ENCODE peak calls at places on chromosomes 5 and 9, in seven cellular contexts. A is kidney, B is PC-3, Z is left ventricle myocardium inferior, X is small intestine, J is K562, F is neuronal stem cell. C is an unnamed sample. For H3K4me1, the result is how much of the 10 kb centered on the place peaks cover.

GRCh38 chr9:117704024-117704575 is at the start of gene TLR4:
- DNase-seq in J (no peak), Z (peak), F (peak), X (peak), A (peak), B (peak), C (peak)

GRCh38 chr9:120078112-120078511 is 501.9 kb downstream of the CDK5RAP2 start:
- DNase-seq in B (no peak), Z (no peak), A (no peak), X (no peak), J (no peak), F (no peak), C (no peak)

GRCh38 chr5:110342683-110343082 is 383.8 kb downstream of the TMEM232 start:
- DNase-seq in B (no peak), X (no peak), J (no peak), A (no peak), Z (no peak), F (no peak), C (no peak)

GRCh38 chr5:103111458-103111857 is 8.5 kb downstream of the GIN1 start:
- DNase-seq in Z (no peak), B (no peak), X (peak), F (no peak), A (no peak), J (no peak), C (peak)

GRCh38 chr5:138770977-138771376 is 17.8 kb downstream of the CTNNA1 start:
- DNase-seq in J (no peak), A (no peak), B (no peak), F (no peak), Z (no peak), X (no peak), C (no peak)

GRCh38 chr5:126499742-126500396 is 76.7 kb downstream of the GRAMD2B start:
- DNase-seq in F (no peak), B (peak), Z (no peak), X (peak), A (no peak), J (peak), C (no peak)

GRCh38 chr5:167767775-167768174 is 523.7 kb upstream of the WWC1 start:
- DNase-seq in A (no peak), J (no peak), Z (no peak), X (no peak), F (no peak), B (no peak), C (no peak)

GRCh38 chr5:113195726-113196125 is 219.1 kb downstream of the DCP2 start:
- DNase-seq in A (no peak), Z (no peak), J (no peak), B (no peak), F (no peak), X (no peak), C (no peak)

GRCh38 chr9:15271403-15271802 is 35.6 kb downstream of the TTC39B start:
- DNase-seq in B (no peak), X (no peak), Z (no peak), A (no peak), J (peak), F (no peak), C (no peak)

GRCh38 chr5:14156611-14157493 is 13.7 kb downstream of the TRIO start:
- DNase-seq in Z (no peak), F (no peak), B (peak), A (no peak), J (no peak), X (no peak), C (no peak)
- H3K4me1 ChIP-seq in Z (half or more), F (under half), B (half or more), A (under half), J (under half), X (under half), C (under half)

DNA sequence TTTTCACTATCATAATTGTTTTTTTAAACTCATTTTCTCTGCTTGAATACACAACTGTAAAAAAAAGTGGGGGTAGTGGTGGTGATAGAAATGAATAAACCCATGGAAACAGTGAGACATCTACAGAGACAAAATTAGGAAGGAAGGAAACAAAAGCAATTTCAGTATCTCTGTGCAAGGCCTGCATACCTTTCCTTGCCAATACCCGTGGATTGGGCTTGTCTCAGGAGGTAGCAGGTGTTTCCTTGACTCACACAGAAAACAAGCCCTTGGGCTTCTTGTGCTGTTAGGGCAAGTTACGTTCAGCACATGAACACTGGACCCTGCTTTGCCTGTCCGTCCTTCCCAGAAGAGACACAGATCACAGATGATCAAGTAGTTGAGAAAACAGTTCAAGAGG is 372.2 kb downstream of the ZSWIM6 start:
- DNase-seq in Z (no peak), B (no peak), F (no peak), X (no peak), A (no peak), J (no peak), C (no peak)
- H3K27ac ChIP-seq in Z (no peak), B (no peak), F (no peak), X (no peak), A (no peak), J (no peak), C (no peak)

DNA sequence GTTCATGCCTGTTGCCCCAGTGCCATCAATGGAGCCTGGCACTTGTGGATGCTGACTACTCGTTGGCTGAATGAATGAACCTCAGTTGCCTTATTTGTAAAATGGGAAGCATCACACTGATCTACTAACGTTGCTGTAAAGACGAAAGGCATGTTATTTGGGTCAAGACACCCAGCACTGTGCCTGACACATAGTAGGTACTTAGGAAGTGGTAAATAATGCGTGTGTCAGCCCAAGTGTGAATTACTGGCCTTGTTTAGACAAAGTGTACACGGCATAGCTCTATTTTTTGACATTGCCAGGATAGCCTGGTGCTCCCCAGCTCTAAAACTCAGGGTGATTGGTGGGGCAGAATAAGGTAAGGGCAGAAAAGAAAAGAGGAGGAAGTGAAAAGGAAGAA is 27.4 kb downstream of the ERGIC1 start:
- DNase-seq in B (no peak), A (no peak), Z (no peak), X (no peak), J (no peak), F (no peak), C (no peak)
- H3K4me3 ChIP-seq in B (no peak), A (peak), Z (peak), X (no peak), J (no peak), F (no peak), C (no peak)

GRCh38 chr9:112044183-112044582 is 130.9 kb downstream of the SUSD1 start:
- DNase-seq in A (no peak), B (no peak), J (no peak), Z (no peak), F (no peak), X (no peak), C (no peak)

GRCh38 chr9:112047538-112048066 is 127.5 kb downstream of the SUSD1 start:
- DNase-seq in F (no peak), B (no peak), X (no peak), J (no peak), A (no peak), Z (no peak), C (no peak)

GRCh38 chr9:112043423-112043822 is 131.7 kb downstream of the SUSD1 start:
- DNase-seq in X (no peak), Z (no peak), F (no peak), B (no peak), A (no peak), J (no peak), C (no peak)

GRCh38 chr9:112048924-112049785 is 125.9 kb downstream of the SUSD1 start:
- DNase-seq in X (peak), F (no peak), A (no peak), Z (no peak), B (no peak), J (no peak), C (peak)

DNA sequence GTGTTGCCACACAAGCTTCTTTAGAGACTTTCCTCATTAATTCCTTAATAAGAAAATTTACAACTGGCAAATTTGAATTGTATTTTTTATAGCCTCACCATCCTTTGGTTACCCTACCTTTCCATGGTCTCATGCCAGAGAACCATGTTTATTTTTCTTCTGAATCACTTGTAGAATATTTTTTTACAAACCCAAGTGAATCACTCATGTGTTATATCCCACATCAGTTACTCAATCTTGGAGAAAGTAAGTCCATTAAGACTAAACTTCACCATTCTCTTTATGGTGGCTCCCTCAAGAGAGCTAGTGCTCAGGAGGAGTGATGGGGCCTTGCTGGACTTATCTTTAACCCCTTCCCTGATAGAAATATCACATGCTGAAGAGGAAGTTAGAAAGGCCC is 128.9 kb downstream of the SUSD1 start:
- DNase-seq in X (no peak), Z (no peak), F (no peak), B (peak), A (no peak), J (no peak), C (no peak)
- H3K4me1 ChIP-seq in X (under half), Z (under half), F (under half), B (half or more), A (under half), J (under half), C (under half)

GRCh38 chr5:174916227-174916626 is 191.8 kb downstream of the MSX2 start:
- DNase-seq in B (no peak), J (no peak), A (no peak), X (no peak), F (no peak), Z (no peak), C (no peak)

GRCh38 chr5:174918655-174919054 is 194.3 kb downstream of the MSX2 start:
- DNase-seq in B (no peak), F (no peak), Z (no peak), A (no peak), J (no peak), X (peak), C (no peak)

GRCh38 chr5:174920906-174921550 is 196.6 kb downstream of the MSX2 start:
- DNase-seq in Z (no peak), B (no peak), X (no peak), J (no peak), F (no peak), A (no peak), C (no peak)

GRCh38 chr5:174917976-174918554 is 193.7 kb downstream of the MSX2 start:
- DNase-seq in J (no peak), X (no peak), B (no peak), Z (no peak), A (no peak), F (no peak), C (no peak)

DNA sequence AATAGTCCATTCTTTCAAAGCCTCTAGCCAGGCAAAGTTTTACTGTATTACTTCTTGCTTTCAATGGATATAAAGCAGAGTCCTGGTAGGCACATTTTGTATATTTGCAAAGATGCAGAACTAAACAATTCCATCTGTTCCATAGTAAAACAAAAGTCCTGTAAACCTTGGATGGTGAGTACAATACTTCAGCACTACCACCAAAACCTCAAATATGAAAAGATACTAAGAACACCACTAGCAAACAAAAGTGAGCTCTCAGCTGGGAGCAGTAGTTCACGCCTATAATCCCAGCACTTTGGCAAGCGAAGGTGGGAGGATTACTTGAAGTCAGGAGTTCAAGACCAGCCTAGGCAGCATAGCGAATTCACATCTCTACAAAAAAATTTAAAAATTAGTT is 195.0 kb downstream of the MSX2 start:
- DNase-seq in B (no peak), A (no peak), J (no peak), X (no peak), F (no peak), Z (no peak), C (no peak)
- H3K27ac ChIP-seq in B (no peak), A (no peak), J (no peak), X (no peak), F (no peak), Z (no peak), C (no peak)

GRCh38 chr5:15601274-15601673 is 101.3 kb downstream of the FBXL7 start:
- DNase-seq in X (no peak), Z (no peak), J (no peak), B (no peak), F (no peak), A (no peak), C (no peak)
- H3K4me3 ChIP-seq in X (no peak), Z (no peak), J (no peak), B (no peak), F (no peak), A (no peak), C (no peak)